ENCODE peak calls at places on chromosome 5, in ten cellular contexts. One of them, this sample, is unnamed.

GRCh38 chr5:89338935-89339334 is 456.0 kb upstream of the MEF2C start:
- DNase-seq in stimulated activated CD4-positive, alpha-beta T cell treated with anti-CD3 and anti-CD28 coated beads, Interleukin-4, amount 100 ng/mL, for 48 hours: no peak
- DNase-seq in HEK293T: no peak
- DNase-seq in left ventricle myocardium superior: no peak
- DNase-seq in GM10248: no peak
- DNase-seq in NCI-H748 treated with DMSO at 0.1 percent for 48 hours: no peak
- DNase-seq in prostate gland: no peak
- DNase-seq in GM13977: no peak
- DNase-seq in lung microvascular endothelial cell: no peak
- DNase-seq in stimulated activated CD8-positive, alpha-beta memory T cell treated with anti-CD3 and anti-CD28 coated beads, Interleukin-7, amount 100 ng/mL, for 1 hour: no peak
- DNase-seq in this sample: no peak

GRCh38 chr5:89535421-89535820 is 652.4 kb upstream of the MEF2C start:
- DNase-seq in stimulated activated CD4-positive, alpha-beta T cell treated with anti-CD3 and anti-CD28 coated beads, Interleukin-4, amount 100 ng/mL, for 48 hours: no peak
- DNase-seq in HEK293T: no peak
- DNase-seq in left ventricle myocardium superior: no peak
- DNase-seq in GM10248: no peak
- DNase-seq in NCI-H748 treated with DMSO at 0.1 percent for 48 hours: no peak
- DNase-seq in prostate gland: no peak
- DNase-seq in GM13977: no peak
- DNase-seq in lung microvascular endothelial cell: no peak
- DNase-seq in stimulated activated CD8-positive, alpha-beta memory T cell treated with anti-CD3 and anti-CD28 coated beads, Interleukin-7, amount 100 ng/mL, for 1 hour: no peak
- DNase-seq in this sample: no peak

GRCh38 chr5:106121972-106122605 is 1548.6 kb downstream of the EFNA5 start:
- DNase-seq in stimulated activated CD4-positive, alpha-beta T cell treated with anti-CD3 and anti-CD28 coated beads, Interleukin-4, amount 100 ng/mL, for 48 hours: peak
- DNase-seq in HEK293T: peak
- DNase-seq in left ventricle myocardium superior: no peak
- DNase-seq in GM10248: peak
- DNase-seq in NCI-H748 treated with DMSO at 0.1 percent for 48 hours: no peak
- DNase-seq in prostate gland: no peak
- DNase-seq in GM13977: peak
- DNase-seq in lung microvascular endothelial cell: peak
- DNase-seq in stimulated activated CD8-positive, alpha-beta memory T cell treated with anti-CD3 and anti-CD28 coated beads, Interleukin-7, amount 100 ng/mL, for 1 hour: no peak
- DNase-seq in this sample: peak

GRCh38 chr5:81506900-81507588 is 113.1 kb upstream of the ACOT12 start:
- DNase-seq in stimulated activated CD4-positive, alpha-beta T cell treated with anti-CD3 and anti-CD28 coated beads, Interleukin-4, amount 100 ng/mL, for 48 hours: no peak
- DNase-seq in HEK293T: peak
- DNase-seq in left ventricle myocardium superior: no peak
- DNase-seq in GM10248: peak
- DNase-seq in NCI-H748 treated with DMSO at 0.1 percent for 48 hours: peak
- DNase-seq in prostate gland: peak
- DNase-seq in GM13977: peak
- DNase-seq in lung microvascular endothelial cell: peak
- DNase-seq in stimulated activated CD8-positive, alpha-beta memory T cell treated with anti-CD3 and anti-CD28 coated beads, Interleukin-7, amount 100 ng/mL, for 1 hour: no peak
- DNase-seq in this sample: peak

GRCh38 chr5:178106556-178107239 is 6.6 kb upstream of the N4BP3 start:
- DNase-seq in stimulated activated CD4-positive, alpha-beta T cell treated with anti-CD3 and anti-CD28 coated beads, Interleukin-4, amount 100 ng/mL, for 48 hours: no peak
- DNase-seq in HEK293T: no peak
- DNase-seq in left ventricle myocardium superior: no peak
- DNase-seq in GM10248: no peak
- DNase-seq in NCI-H748 treated with DMSO at 0.1 percent for 48 hours: no peak
- DNase-seq in prostate gland: no peak
- DNase-seq in GM13977: peak
- DNase-seq in lung microvascular endothelial cell: no peak
- DNase-seq in stimulated activated CD8-positive, alpha-beta memory T cell treated with anti-CD3 and anti-CD28 coated beads, Interleukin-7, amount 100 ng/mL, for 1 hour: no peak
- DNase-seq in this sample: peak

GRCh38 chr5:102289251-102289899 is 6.7 kb downstream of the SLCO4C1 start:
- DNase-seq in stimulated activated CD4-positive, alpha-beta T cell treated with anti-CD3 and anti-CD28 coated beads, Interleukin-4, amount 100 ng/mL, for 48 hours: no peak
- DNase-seq in HEK293T: no peak
- DNase-seq in left ventricle myocardium superior: no peak
- DNase-seq in GM10248: no peak
- DNase-seq in NCI-H748 treated with DMSO at 0.1 percent for 48 hours: no peak
- DNase-seq in prostate gland: no peak
- DNase-seq in GM13977: no peak
- DNase-seq in lung microvascular endothelial cell: no peak
- DNase-seq in stimulated activated CD8-positive, alpha-beta memory T cell treated with anti-CD3 and anti-CD28 coated beads, Interleukin-7, amount 100 ng/mL, for 1 hour: no peak
- DNase-seq in this sample: no peak

GRCh38 chr5:956941-957729 is 51.5 kb upstream of the NKD2 start:
- DNase-seq in stimulated activated CD4-positive, alpha-beta T cell treated with anti-CD3 and anti-CD28 coated beads, Interleukin-4, amount 100 ng/mL, for 48 hours: peak
- DNase-seq in HEK293T: no peak
- DNase-seq in left ventricle myocardium superior: peak
- DNase-seq in GM10248: peak
- DNase-seq in NCI-H748 treated with DMSO at 0.1 percent for 48 hours: no peak
- DNase-seq in prostate gland: no peak
- DNase-seq in GM13977: peak
- DNase-seq in lung microvascular endothelial cell: peak
- DNase-seq in stimulated activated CD8-positive, alpha-beta memory T cell treated with anti-CD3 and anti-CD28 coated beads, Interleukin-7, amount 100 ng/mL, for 1 hour: no peak
- DNase-seq in this sample: peak

GRCh38 chr5:14362511-14362910 is 219.1 kb upstream of the OTULINL start:
- DNase-seq in stimulated activated CD4-positive, alpha-beta T cell treated with anti-CD3 and anti-CD28 coated beads, Interleukin-4, amount 100 ng/mL, for 48 hours: no peak
- DNase-seq in HEK293T: no peak
- DNase-seq in left ventricle myocardium superior: no peak
- DNase-seq in GM10248: no peak
- DNase-seq in NCI-H748 treated with DMSO at 0.1 percent for 48 hours: no peak
- DNase-seq in prostate gland: no peak
- DNase-seq in GM13977: no peak
- DNase-seq in lung microvascular endothelial cell: no peak
- DNase-seq in stimulated activated CD8-positive, alpha-beta memory T cell treated with anti-CD3 and anti-CD28 coated beads, Interleukin-7, amount 100 ng/mL, for 1 hour: no peak
- DNase-seq in this sample: no peak

GRCh38 chr5:117486291-117486690 is 911.7 kb upstream of the SEMA6A start:
- DNase-seq in stimulated activated CD4-positive, alpha-beta T cell treated with anti-CD3 and anti-CD28 coated beads, Interleukin-4, amount 100 ng/mL, for 48 hours: no peak
- DNase-seq in HEK293T: no peak
- DNase-seq in left ventricle myocardium superior: no peak
- DNase-seq in GM10248: no peak
- DNase-seq in NCI-H748 treated with DMSO at 0.1 percent for 48 hours: no peak
- DNase-seq in prostate gland: no peak
- DNase-seq in GM13977: no peak
- DNase-seq in lung microvascular endothelial cell: no peak
- DNase-seq in stimulated activated CD8-positive, alpha-beta memory T cell treated with anti-CD3 and anti-CD28 coated beads, Interleukin-7, amount 100 ng/mL, for 1 hour: no peak
- DNase-seq in this sample: no peak

GRCh38 chr5:108818613-108819272 is 71.0 kb downstream of the FER start:
- DNase-seq in stimulated activated CD4-positive, alpha-beta T cell treated with anti-CD3 and anti-CD28 coated beads, Interleukin-4, amount 100 ng/mL, for 48 hours: no peak
- DNase-seq in HEK293T: no peak
- DNase-seq in left ventricle myocardium superior: no peak
- DNase-seq in GM10248: peak
- DNase-seq in NCI-H748 treated with DMSO at 0.1 percent for 48 hours: no peak
- DNase-seq in prostate gland: no peak
- DNase-seq in GM13977: peak
- DNase-seq in lung microvascular endothelial cell: no peak
- DNase-seq in stimulated activated CD8-positive, alpha-beta memory T cell treated with anti-CD3 and anti-CD28 coated beads, Interleukin-7, amount 100 ng/mL, for 1 hour: no peak
- DNase-seq in this sample: peak

GRCh38 chr5:82334856-82335255 is 56.7 kb upstream of the RPS23 start:
- DNase-seq in stimulated activated CD4-positive, alpha-beta T cell treated with anti-CD3 and anti-CD28 coated beads, Interleukin-4, amount 100 ng/mL, for 48 hours: no peak
- DNase-seq in HEK293T: no peak
- DNase-seq in left ventricle myocardium superior: no peak
- DNase-seq in GM10248: no peak
- DNase-seq in NCI-H748 treated with DMSO at 0.1 percent for 48 hours: no peak
- DNase-seq in prostate gland: no peak
- DNase-seq in GM13977: no peak
- DNase-seq in lung microvascular endothelial cell: no peak
- DNase-seq in stimulated activated CD8-positive, alpha-beta memory T cell treated with anti-CD3 and anti-CD28 coated beads, Interleukin-7, amount 100 ng/mL, for 1 hour: no peak
- DNase-seq in this sample: no peak

GRCh38 chr5:153546566-153546965 is 56.1 kb downstream of the GRIA1 start:
- DNase-seq in stimulated activated CD4-positive, alpha-beta T cell treated with anti-CD3 and anti-CD28 coated beads, Interleukin-4, amount 100 ng/mL, for 48 hours: no peak
- DNase-seq in HEK293T: no peak
- DNase-seq in left ventricle myocardium superior: no peak
- DNase-seq in GM10248: no peak
- DNase-seq in NCI-H748 treated with DMSO at 0.1 percent for 48 hours: no peak
- DNase-seq in prostate gland: no peak
- DNase-seq in GM13977: no peak
- DNase-seq in lung microvascular endothelial cell: no peak
- DNase-seq in stimulated activated CD8-positive, alpha-beta memory T cell treated with anti-CD3 and anti-CD28 coated beads, Interleukin-7, amount 100 ng/mL, for 1 hour: no peak
- DNase-seq in this sample: no peak

GRCh38 chr5:73119492-73120157 is 750 bp upstream of the TMEM171 start:
- DNase-seq in stimulated activated CD4-positive, alpha-beta T cell treated with anti-CD3 and anti-CD28 coated beads, Interleukin-4, amount 100 ng/mL, for 48 hours: no peak
- DNase-seq in HEK293T: no peak
- DNase-seq in left ventricle myocardium superior: no peak
- DNase-seq in GM10248: no peak
- DNase-seq in NCI-H748 treated with DMSO at 0.1 percent for 48 hours: no peak
- DNase-seq in prostate gland: no peak
- DNase-seq in GM13977: no peak
- DNase-seq in lung microvascular endothelial cell: no peak
- DNase-seq in stimulated activated CD8-positive, alpha-beta memory T cell treated with anti-CD3 and anti-CD28 coated beads, Interleukin-7, amount 100 ng/mL, for 1 hour: no peak
- DNase-seq in this sample: no peak

GRCh38 chr5:140321796-140322195 is 18.9 kb upstream of the PFDN1 start:
- DNase-seq in stimulated activated CD4-positive, alpha-beta T cell treated with anti-CD3 and anti-CD28 coated beads, Interleukin-4, amount 100 ng/mL, for 48 hours: no peak
- DNase-seq in HEK293T: no peak
- DNase-seq in left ventricle myocardium superior: peak
- DNase-seq in GM10248: no peak
- DNase-seq in NCI-H748 treated with DMSO at 0.1 percent for 48 hours: no peak
- DNase-seq in prostate gland: no peak
- DNase-seq in GM13977: no peak
- DNase-seq in lung microvascular endothelial cell: no peak
- DNase-seq in stimulated activated CD8-positive, alpha-beta memory T cell treated with anti-CD3 and anti-CD28 coated beads, Interleukin-7, amount 100 ng/mL, for 1 hour: no peak
- DNase-seq in this sample: no peak

GRCh38 chr5:156051972-156052371 is 275.0 kb upstream of the SGCD start:
- DNase-seq in stimulated activated CD4-positive, alpha-beta T cell treated with anti-CD3 and anti-CD28 coated beads, Interleukin-4, amount 100 ng/mL, for 48 hours: no peak
- DNase-seq in HEK293T: no peak
- DNase-seq in left ventricle myocardium superior: no peak
- DNase-seq in GM10248: no peak
- DNase-seq in NCI-H748 treated with DMSO at 0.1 percent for 48 hours: no peak
- DNase-seq in prostate gland: no peak
- DNase-seq in GM13977: no peak
- DNase-seq in lung microvascular endothelial cell: no peak
- DNase-seq in stimulated activated CD8-positive, alpha-beta memory T cell treated with anti-CD3 and anti-CD28 coated beads, Interleukin-7, amount 100 ng/mL, for 1 hour: no peak
- DNase-seq in this sample: no peak

GRCh38 chr5:124660229-124661093 is 86.0 kb downstream of the ZNF608 start:
- DNase-seq in stimulated activated CD4-positive, alpha-beta T cell treated with anti-CD3 and anti-CD28 coated beads, Interleukin-4, amount 100 ng/mL, for 48 hours: no peak
- DNase-seq in HEK293T: no peak
- DNase-seq in left ventricle myocardium superior: no peak
- DNase-seq in GM10248: no peak
- DNase-seq in NCI-H748 treated with DMSO at 0.1 percent for 48 hours: peak
- DNase-seq in prostate gland: no peak
- DNase-seq in GM13977: no peak
- DNase-seq in lung microvascular endothelial cell: peak
- DNase-seq in stimulated activated CD8-positive, alpha-beta memory T cell treated with anti-CD3 and anti-CD28 coated beads, Interleukin-7, amount 100 ng/mL, for 1 hour: no peak
- DNase-seq in this sample: no peak

GRCh38 chr5:140157032-140157781 is 17.8 kb upstream of the CYSTM1 start:
- DNase-seq in stimulated activated CD4-positive, alpha-beta T cell treated with anti-CD3 and anti-CD28 coated beads, Interleukin-4, amount 100 ng/mL, for 48 hours: peak
- DNase-seq in HEK293T: peak
- DNase-seq in left ventricle myocardium superior: peak
- DNase-seq in GM10248: peak
- DNase-seq in NCI-H748 treated with DMSO at 0.1 percent for 48 hours: peak
- DNase-seq in prostate gland: peak
- DNase-seq in GM13977: peak
- DNase-seq in lung microvascular endothelial cell: peak
- DNase-seq in stimulated activated CD8-positive, alpha-beta memory T cell treated with anti-CD3 and anti-CD28 coated beads, Interleukin-7, amount 100 ng/mL, for 1 hour: peak
- DNase-seq in this sample: peak